ENCODE peak calls at places on chromosomes 11 and 22, in four cellular contexts. H is IMR-90, K is astrocyte of the spinal cord, V is PC-9. G is an unnamed sample.

GRCh38 chr11:9103542-9104276 is 12.3 kb upstream of the SCUBE2 start:
- DNase-seq in H (no peak), K (no peak), V (no peak), G (no peak)

GRCh38 chr11:75577198-75577597 is 15.1 kb downstream of the SERPINH1 start:
- DNase-seq in H (peak), K (no peak), V (peak), G (peak)

GRCh38 chr11:47314992-47315391 is 37.5 kb downstream of the MYBPC3 start:
- DNase-seq in H (peak), K (no peak), V (no peak), G (no peak)

GRCh38 chr11:122617297-122617696 is 38.2 kb upstream of the UBASH3B start:
- DNase-seq in H (peak), K (no peak), V (no peak), G (no peak)

GRCh38 chr11:1640076-1640946 is 10.7 kb downstream of the KRTAP5-5 start:
- DNase-seq in H (no peak), K (no peak), V (no peak), G (no peak)

GRCh38 chr11:66882540-66882939 is 25.7 kb downstream of the LRFN4 start:
- DNase-seq in H (no peak), K (no peak), V (no peak), G (no peak)

GRCh38 chr22:46012182-46012880 is 35.4 kb upstream of the WNT7B start:
- DNase-seq in H (no peak), K (no peak), V (no peak), G (no peak)

GRCh38 chr22:27715078-27715477 is 86.5 kb downstream of the MN1 start:
- DNase-seq in H (no peak), K (no peak), V (no peak), G (no peak)

GRCh38 chr11:65471410-65471762 is 27.5 kb upstream of the MALAT1 start:
- DNase-seq in H (peak), K (peak), V (peak), G (peak)

GRCh38 chr11:79232346-79232745 is 208.5 kb downstream of the TENM4 start:
- DNase-seq in H (no peak), K (no peak), V (no peak), G (no peak)

GRCh38 chr22:20624161-20624616 is 116.8 kb downstream of the MED15 start:
- DNase-seq in H (peak), K (no peak), V (no peak), G (no peak)

GRCh38 chr11:29018631-29019030 is 910.4 kb downstream of the METTL15 start:
- DNase-seq in H (peak), K (peak), V (no peak), G (no peak)

GRCh38 chr11:120339394-120339890 is 3.2 kb downstream of the ARHGEF12 start:
- DNase-seq in H (peak), K (peak), V (peak), G (peak)

GRCh38 chr11:19498986-19499669 is 213.5 kb upstream of the NAV2 start:
- DNase-seq in H (peak), K (peak), V (peak), G (no peak)

GRCh38 chr22:43994006-43994405 is 30.1 kb upstream of the PARVB start:
- DNase-seq in H (no peak), K (no peak), V (no peak), G (no peak)

GRCh38 chr11:21625982-21626381 is 566.9 kb upstream of the ANO5 start:
- DNase-seq in H (no peak), K (no peak), V (no peak), G (peak)

DNA sequence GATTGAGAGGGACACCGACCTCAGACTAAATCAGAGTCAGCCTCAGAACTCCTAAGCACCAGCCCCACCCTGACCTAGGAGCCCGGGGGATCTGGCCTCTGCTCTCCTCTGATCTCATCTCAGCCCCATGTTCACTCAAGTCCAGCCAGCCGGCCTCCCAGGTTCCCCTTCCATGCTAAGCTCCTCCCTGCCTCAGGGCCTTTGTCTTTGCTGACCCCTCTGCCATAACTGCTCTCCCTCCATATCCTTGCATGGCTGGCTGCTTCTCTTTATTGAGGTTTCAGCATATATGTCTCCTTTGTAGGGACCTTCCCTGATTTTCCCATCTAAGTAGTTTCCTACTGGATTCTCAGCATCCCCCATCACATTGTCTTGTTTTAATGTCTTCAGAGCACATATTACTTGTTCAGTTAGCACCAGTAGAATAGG is 780 bp upstream of the SLC15A3 start:
- DNase-seq in H (no peak), K (no peak), V (no peak), G (no peak)
- H3K4me3 ChIP-seq in H (no peak), K (no peak), V (no peak), G (peak)

GRCh38 chr11:77191823-77192495 is 63.9 kb downstream of the MYO7A start:
- DNase-seq in H (peak), K (peak), V (peak), G (peak)
- TF ChIP-seq CTCF in H (peak), K (peak), V (peak), G (peak)

GRCh38 chr11:38460429-38460828 is 1862.4 kb upstream of the RAG2 start:
- DNase-seq in H (peak), K (peak), V (peak), G (no peak)

GRCh38 chr11:38456371-38456770 is 1858.3 kb upstream of the RAG2 start:
- DNase-seq in H (no peak), K (peak), V (no peak), G (no peak)

GRCh38 chr11:38461751-38462150 is 1863.7 kb upstream of the RAG2 start:
- DNase-seq in H (no peak), K (no peak), V (no peak), G (peak)

GRCh38 chr11:38460901-38461300 is 1862.9 kb upstream of the RAG2 start:
- DNase-seq in H (peak), K (peak), V (peak), G (no peak)
- H3K4me3 ChIP-seq in H (no peak), K (no peak), V (no peak), G (no peak)

DNA sequence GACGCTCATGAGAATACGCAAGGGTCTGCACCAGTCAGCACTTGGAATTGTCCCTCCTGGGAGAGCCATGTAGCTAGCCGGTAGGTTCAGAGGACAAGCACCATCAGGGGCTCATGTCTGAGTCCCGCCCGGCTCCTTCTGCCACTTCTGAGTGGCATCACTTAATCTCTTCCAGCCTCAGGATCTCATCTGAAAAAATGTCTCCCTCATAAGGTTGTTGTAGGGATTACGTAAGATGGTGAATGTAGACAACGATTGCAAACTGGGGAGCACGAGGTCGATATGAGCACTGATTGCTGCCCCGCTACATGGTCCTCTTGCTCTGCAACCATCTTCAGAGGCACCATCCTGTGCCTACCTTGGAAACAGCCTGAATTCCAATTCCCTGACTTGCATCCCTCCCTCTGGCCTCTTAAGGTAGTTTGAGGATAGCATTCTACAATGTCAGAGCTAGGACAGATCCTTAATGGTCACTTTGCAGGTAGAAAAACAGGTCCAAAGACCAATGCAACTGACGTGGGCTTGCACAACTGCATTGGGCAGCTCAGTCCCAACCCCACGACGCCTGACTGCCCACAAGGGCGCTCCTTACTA is 115.8 kb upstream of the TMEM45B start:
- DNase-seq in H (no peak), K (no peak), V (peak), G (no peak)
- TF ChIP-seq CTCF in H (no peak), K (peak), V (no peak), G (no peak)

GRCh38 chr11:250740-251299 is 14.0 kb downstream of the PSMD13 start:
- DNase-seq in H (peak), K (peak), V (peak), G (peak)
- H3K4me3 ChIP-seq in H (no peak), K (no peak), V (no peak), G (no peak)

GRCh38 chr22:39383841-39384625 is 15.5 kb upstream of the TAB1 start:
- DNase-seq in H (peak), K (no peak), V (no peak), G (no peak)

GRCh38 chr22:39381930-39382329 is 17.6 kb upstream of the TAB1 start:
- DNase-seq in H (no peak), K (no peak), V (no peak), G (no peak)

GRCh38 chr22:39382410-39382809 is 17.2 kb upstream of the TAB1 start:
- DNase-seq in H (no peak), K (no peak), V (no peak), G (no peak)

GRCh38 chr22:39388261-39389011 is 11.1 kb upstream of the TAB1 start:
- DNase-seq in H (peak), K (peak), V (peak), G (peak)

GRCh38 chr22:39384750-39385480 is 14.7 kb upstream of the TAB1 start:
- DNase-seq in H (peak), K (no peak), V (no peak), G (no peak)
- TF ChIP-seq CTCF in H (peak), K (peak), V (no peak), G (no peak)

GRCh38 chr22:50260434-50260800 is 1.1 kb downstream of the MAPK12 start:
- DNase-seq in H (no peak), K (no peak), V (no peak), G (no peak)
- H3K4me3 ChIP-seq in H (peak), K (peak), V (peak), G (peak)

GRCh38 chr11:32186118-32186517 is 95.2 kb downstream of the RCN1 start:
- DNase-seq in H (no peak), K (no peak), V (no peak), G (no peak)

GRCh38 chr11:32183512-32183911 is 92.6 kb downstream of the RCN1 start:
- DNase-seq in H (no peak), K (no peak), V (no peak), G (no peak)

GRCh38 chr11:32184057-32185055 is 93.5 kb downstream of the RCN1 start:
- DNase-seq in H (no peak), K (no peak), V (no peak), G (no peak)

GRCh38 chr11:32187106-32187505 is 96.2 kb downstream of the RCN1 start:
- DNase-seq in H (no peak), K (no peak), V (no peak), G (no peak)

GRCh38 chr11:32188785-32189184 is 97.9 kb downstream of the RCN1 start:
- DNase-seq in H (no peak), K (no peak), V (no peak), G (no peak)
- TF ChIP-seq CTCF in H (no peak), K (no peak), V (peak), G (no peak)

GRCh38 chr11:24762076-24762475 is 265.2 kb downstream of the LUZP2 start:
- DNase-seq in H (no peak), K (no peak), V (no peak), G (no peak)

GRCh38 chr11:24755260-24755839 is 258.5 kb downstream of the LUZP2 start:
- DNase-seq in H (no peak), K (no peak), V (no peak), G (no peak)

GRCh38 chr11:24760681-24761080 is 263.8 kb downstream of the LUZP2 start:
- DNase-seq in H (peak), K (no peak), V (no peak), G (no peak)

GRCh38 chr11:24754406-24754805 is 257.6 kb downstream of the LUZP2 start:
- DNase-seq in H (peak), K (no peak), V (no peak), G (no peak)

DNA sequence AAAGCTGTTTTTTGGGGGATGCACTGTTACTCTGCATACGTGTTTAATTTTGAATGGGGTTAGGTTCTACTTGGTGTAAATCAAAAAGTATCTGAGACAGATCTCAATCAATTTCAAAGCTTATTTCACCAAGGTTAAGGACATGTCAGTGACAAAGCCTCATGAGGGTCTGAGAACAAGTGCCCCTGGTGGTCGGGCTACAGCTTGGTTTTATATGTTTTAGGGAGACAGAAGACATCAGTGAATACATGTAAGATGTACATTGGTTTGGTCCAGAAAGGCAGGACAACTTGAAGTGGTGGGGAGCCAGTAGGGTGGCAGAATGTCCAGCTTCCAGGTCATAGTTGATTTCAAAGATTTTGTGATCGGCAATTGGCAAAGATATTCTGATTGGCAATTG is 262.9 kb downstream of the LUZP2 start:
- DNase-seq in H (no peak), K (no peak), V (no peak), G (no peak)
- H3K4me3 ChIP-seq in H (no peak), K (no peak), V (no peak), G (no peak)